ENCODE peak calls at places on chromosomes 2 and 18, in four cellular contexts. F is psoas muscle, S is uterus, Q is mucosa of descending colon. N is an unnamed sample.

GRCh38 chr2:9179572-9180201 is 26.9 kb upstream of the ASAP2 start:
- DNase-seq in F (peak; percentile 59), S (peak; percentile 52), Q (peak; percentile 67), N (peak; percentile 90)

GRCh38 chr2:187319441-187320108 is 128.5 kb downstream of the CALCRL start:
- DNase-seq in F (no peak), S (no peak), Q (no peak), N (no peak)

GRCh38 chr18:56835331-56835730 is 184.2 kb downstream of the WDR7 start:
- DNase-seq in F (no peak), S (no peak), Q (no peak), N (no peak)

GRCh38 chr2:234964631-234965461 is 13.0 kb downstream of the SH3BP4 start:
- DNase-seq in F (no peak), S (peak; percentile 2), Q (no peak), N (no peak)

GRCh38 chr2:178498137-178498536 is 17.9 kb downstream of the PLEKHA3 start:
- DNase-seq in F (no peak), S (no peak), Q (no peak), N (no peak)

GRCh38 chr2:142495141-142495540 is 364.3 kb upstream of the LRP1B start:
- DNase-seq in F (no peak), S (no peak), Q (no peak), N (no peak)

GRCh38 chr2:226524381-226524843 is 275.2 kb downstream of the IRS1 start:
- DNase-seq in F (no peak), S (peak; percentile 31), Q (no peak), N (no peak)

GRCh38 chr2:42047488-42048317 is at the start of gene PKDCC:
- DNase-seq in F (peak; percentile 89), S (peak; percentile 89), Q (peak; percentile 85), N (peak; percentile 78)

GRCh38 chr2:235270291-235270690 is 223.6 kb upstream of the AGAP1 start:
- DNase-seq in F (no peak), S (no peak), Q (no peak), N (no peak)

GRCh38 chr18:23283933-23284430 is 148.7 kb downstream of the CABLES1 start:
- DNase-seq in F (no peak), S (no peak), Q (no peak), N (no peak)

GRCh38 chr2:106193491-106193976 is 567 bp downstream of the UXS1 start:
- DNase-seq in F (peak; percentile 35), S (peak; percentile 25), Q (peak; percentile 75), N (no peak)

GRCh38 chr2:100731535-100731981 is 88.4 kb upstream of the NPAS2 start:
- DNase-seq in F (no peak), S (no peak), Q (no peak), N (no peak)

GRCh38 chr2:119596638-119597037 is 52.4 kb downstream of the CFAP221 start:
- DNase-seq in F (no peak), S (no peak), Q (no peak), N (no peak)

DNA sequence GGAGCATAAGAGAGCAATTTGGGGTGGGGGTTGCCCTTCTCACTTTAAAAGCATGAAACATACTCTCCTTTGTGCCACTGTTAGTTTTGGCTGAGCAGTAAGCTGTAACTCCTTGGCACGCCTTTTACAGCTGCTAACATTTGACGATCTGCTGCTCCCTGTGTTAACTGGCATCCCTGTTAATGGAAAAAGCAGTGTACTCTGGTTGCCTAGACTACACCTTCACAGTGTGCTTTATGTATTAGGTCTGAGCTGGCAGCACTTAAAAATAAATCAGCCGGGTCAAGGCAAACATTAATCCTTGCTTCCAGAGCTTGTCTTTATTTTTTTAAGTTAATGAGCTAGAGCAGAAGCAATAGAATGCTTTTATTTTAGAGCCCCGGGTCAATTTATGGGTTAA is 54.3 kb downstream of the CFAP221 start:
- DNase-seq in F (no peak), S (no peak), Q (no peak), N (no peak)
- H3K4me1 ChIP-seq in F (no peaks in the 10 kb centered on the region), S (no peaks in the 10 kb centered on the region), Q (no peaks in the 10 kb centered on the region), N (peaks cover 30% of the 10 kb centered on the region)

DNA sequence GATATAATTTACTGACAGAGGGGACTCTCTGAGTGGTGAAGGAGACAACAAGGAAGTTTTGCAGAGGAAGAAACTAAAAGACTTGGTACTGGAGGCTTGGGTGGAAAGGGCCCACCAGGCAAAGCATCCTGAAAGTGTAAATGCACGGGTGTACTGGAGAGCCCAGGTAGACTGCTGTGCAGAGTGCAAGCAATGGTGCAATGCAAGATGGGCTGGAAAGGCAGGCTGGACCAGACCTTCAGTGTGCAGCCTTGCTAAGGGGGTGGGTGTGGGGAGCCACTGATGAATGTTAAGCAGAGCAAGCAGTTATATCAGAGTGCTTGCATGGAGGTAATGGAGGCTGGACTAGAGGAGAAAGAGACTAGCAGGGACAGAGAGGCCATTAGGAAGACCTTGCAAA is 10.7 kb downstream of the C2orf74 start:
- DNase-seq in F (no peak), S (no peak), Q (no peak), N (peak; percentile 52)
- TF ChIP-seq CTCF in F (no peak), S (no peak), Q (no peak), N (no peak)

DNA sequence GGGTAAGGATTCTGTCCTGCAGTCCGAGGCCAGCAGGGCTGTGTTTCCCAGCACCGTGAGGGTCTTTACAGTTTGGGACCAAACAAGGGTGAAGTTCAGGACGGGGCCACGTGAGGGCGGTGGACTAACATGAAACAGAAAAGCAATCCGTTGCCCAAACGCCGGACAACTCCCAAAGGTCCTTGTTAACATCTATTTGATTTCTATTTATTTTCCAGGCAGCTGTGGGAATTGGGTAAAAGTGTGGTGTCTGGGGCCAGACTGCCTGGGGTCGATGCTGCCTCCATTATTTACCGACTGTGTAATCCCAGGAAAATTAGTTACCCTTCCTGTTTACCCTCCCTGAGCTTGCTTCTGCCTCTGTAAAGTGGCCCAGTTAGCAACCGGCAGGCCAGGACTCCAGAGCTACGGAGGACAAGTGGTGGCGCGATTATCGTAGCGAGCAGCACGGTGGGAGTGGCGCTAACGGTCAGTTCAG is 66.3 kb upstream of the TCF7L1 start:
- DNase-seq in F (peak; percentile 78), S (peak; percentile 74), Q (no peak), N (peak; percentile 89)
- H3K4me3 ChIP-seq in F (peak overlapping the region; percentile 42), S (no peak overlapping the region), Q (no peak overlapping the region), N (peak overlapping the region; percentile 39)

GRCh38 chr2:205706769-205707375 is 24.6 kb downstream of the NRP2 start:
- DNase-seq in F (peak; percentile 71), S (peak; percentile 69), Q (peak; percentile 75), N (peak; percentile 83)
- H3K4me1 ChIP-seq in F (no peaks in the 10 kb centered on the region), S (peaks cover 32% of the 10 kb centered on the region), Q (no peaks in the 10 kb centered on the region), N (peaks cover 68% of the 10 kb centered on the region)

GRCh38 chr2:111134082-111134481 is 13.4 kb downstream of the BCL2L11 start:
- DNase-seq in F (no peak), S (no peak), Q (no peak), N (no peak)
- TF ChIP-seq CTCF in F (peak; percentile 20), S (no peak), Q (no peak), N (no peak)